ENCODE peak calls at places on chromosomes 4 and X, in five cellular contexts. G is endothelial cell of umbilical vein, O is tibial nerve, F is K562, K is astrocyte of the spinal cord. V is an unnamed sample.
A peak's percentile ranks its signal among the peaks of the same experiment; 100 is the strongest.

GRCh38 chr4:176587920-176588319 is 204.8 kb downstream of the VEGFC start:
- DNase-seq in G (no peak), O (no peak), F (no peak), K (peak; percentile 60), V (no peak)

GRCh38 chr4:122898370-122899150 is 23.8 kb downstream of the NUDT6 start:
- DNase-seq in G (peak; percentile 90), O (no peak), F (no peak), K (peak; percentile 93), V (peak; percentile 77)

GRCh38 chr4:31917334-31917733 is 1197.2 kb downstream of the PCDH7 start:
- DNase-seq in G (no peak), O (no peak), F (no peak), K (no peak), V (no peak)

GRCh38 chr4:109729563-109730293 is at the start of gene PLA2G12A:
- DNase-seq in G (peak; percentile 65), O (peak; percentile 21), F (peak; percentile 93), K (peak; percentile 45), V (peak; percentile 9)

GRCh38 chr4:20408596-20408995 is 156.9 kb downstream of the SLIT2 start:
- DNase-seq in G (no peak), O (no peak), F (no peak), K (peak; percentile 36), V (no peak)

GRCh38 chr4:127849505-127850234 is 31.0 kb upstream of the PLK4 start:
- DNase-seq in G (peak; percentile 37), O (no peak), F (no peak), K (peak; percentile 21), V (no peak)

GRCh38 chr4:119666653-119667091 is 38.1 kb upstream of the PDE5A start:
- DNase-seq in G (no peak), O (no peak), F (no peak), K (no peak), V (no peak)

GRCh38 chr4:91829531-91829930 is 474.2 kb upstream of the GRID2 start:
- DNase-seq in G (no peak), O (no peak), F (no peak), K (peak; percentile 55), V (no peak)

GRCh38 chr4:74100531-74100930 is 1.5 kb upstream of the CXCL2 start:
- DNase-seq in G (no peak), O (no peak), F (no peak), K (no peak), V (no peak)

GRCh38 chr4:141609243-141609642 is 27.1 kb upstream of the IL15 start:
- DNase-seq in G (peak; percentile 10), O (no peak), F (no peak), K (no peak), V (no peak)

GRCh38 chr4:82782626-82783025 is 16.0 kb downstream of the SCD5 start:
- DNase-seq in G (no peak), O (no peak), F (no peak), K (no peak), V (no peak)

GRCh38 chr4:87838207-87838606 is 5.4 kb downstream of the MEPE start:
- DNase-seq in G (no peak), O (no peak), F (peak; percentile 12), K (peak; percentile 8), V (no peak)

GRCh38 chrX:148530464-148531077 is 30.2 kb downstream of the AFF2 start:
- DNase-seq in G (peak; percentile 10), O (no peak), F (no peak), K (peak; percentile 39), V (no peak)

GRCh38 chrX:18886344-18887161 is 97.4 kb downstream of the PHKA2 start:
- DNase-seq in G (peak; percentile 59), O (peak; percentile 44), F (peak; percentile 59), K (peak; percentile 37), V (no peak)

DNA sequence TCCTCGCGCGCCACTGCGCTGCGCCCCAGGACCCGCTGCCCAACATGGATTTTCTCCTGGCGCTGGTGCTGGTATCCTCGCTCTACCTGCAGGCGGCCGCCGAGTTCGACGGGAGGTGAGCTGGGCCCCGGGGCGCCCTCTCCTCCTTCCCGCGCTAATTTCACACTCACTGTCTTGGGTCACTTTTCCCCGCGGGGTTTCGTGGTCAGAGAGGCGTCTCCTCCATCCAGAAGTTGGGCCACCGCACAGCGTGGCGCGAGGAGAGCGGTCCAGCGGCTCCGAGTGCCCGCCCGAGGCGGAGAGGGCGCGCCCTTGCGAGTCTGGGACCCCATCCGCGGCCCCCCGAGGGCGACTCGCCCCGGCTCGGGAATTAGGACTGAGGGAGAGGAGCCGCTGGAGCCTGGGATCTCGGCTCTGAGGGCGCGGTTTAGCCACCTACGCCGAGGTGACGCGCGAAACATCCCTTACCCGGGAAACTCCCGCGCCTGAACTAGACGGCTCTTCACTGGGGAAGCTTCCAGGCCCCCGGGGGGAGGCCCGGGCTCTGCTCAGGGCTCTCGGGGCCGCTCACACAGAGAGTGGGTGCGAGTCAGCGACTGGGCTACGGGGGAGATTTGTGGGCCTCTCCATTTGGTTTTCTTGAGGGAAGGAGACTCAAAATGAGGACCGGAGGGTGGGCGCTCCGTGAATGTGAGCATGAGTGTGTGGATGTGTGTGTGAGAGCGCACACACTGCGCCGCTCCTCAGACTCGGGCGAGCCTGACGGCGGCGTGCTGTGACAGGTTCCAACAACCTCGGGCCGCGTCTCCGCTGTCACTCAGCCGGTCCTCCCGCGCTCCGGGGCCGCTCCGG is 564 bp downstream of the NPNT start:
- DNase-seq in G (no peak), O (no peak), F (no peak), K (peak; percentile 4), V (no peak)
- H3K4me3 ChIP-seq in G (no peak overlapping the region), O (peak overlapping the region; percentile 68), F (no peak overlapping the region), K (peak overlapping the region; percentile 12), V (no peak overlapping the region)

GRCh38 chr4:5137927-5138326 is 86.6 kb downstream of the STK32B start:
- DNase-seq in G (no peak), O (no peak), F (no peak), K (peak; percentile 16), V (no peak)

GRCh38 chr4:5137226-5137625 is 85.9 kb downstream of the STK32B start:
- DNase-seq in G (no peak), O (no peak), F (no peak), K (no peak), V (no peak)

GRCh38 chr4:5133933-5134594 is 82.8 kb downstream of the STK32B start:
- DNase-seq in G (no peak), O (no peak), F (no peak), K (no peak), V (no peak)

GRCh38 chr4:5133201-5133600 is 81.9 kb downstream of the STK32B start:
- DNase-seq in G (peak; percentile 51), O (no peak), F (no peak), K (no peak), V (no peak)

DNA sequence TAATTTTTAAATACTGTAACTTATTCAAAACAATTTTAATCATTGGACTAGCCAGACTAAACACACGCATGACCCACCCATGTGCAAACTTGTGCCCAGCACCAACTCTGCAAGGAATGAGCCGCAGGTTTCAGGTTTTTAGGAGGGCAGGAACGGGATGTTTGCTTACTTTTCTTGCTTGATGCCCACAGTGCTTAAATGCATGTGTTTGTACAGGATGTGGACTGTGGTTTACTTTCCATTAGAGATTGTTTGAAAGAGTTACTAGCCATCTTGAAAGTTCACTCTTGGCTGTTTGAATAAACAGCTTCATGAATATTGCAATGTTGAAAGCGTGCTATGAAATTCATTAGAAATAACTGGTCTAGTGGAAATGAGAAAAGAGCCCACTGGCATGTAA is 83.3 kb downstream of the STK32B start:
- DNase-seq in G (no peak), O (no peak), F (no peak), K (no peak), V (no peak)
- TF ChIP-seq CTCF in G (no peak), O (no peak), F (no peak), K (no peak), V (no peak)

DNA sequence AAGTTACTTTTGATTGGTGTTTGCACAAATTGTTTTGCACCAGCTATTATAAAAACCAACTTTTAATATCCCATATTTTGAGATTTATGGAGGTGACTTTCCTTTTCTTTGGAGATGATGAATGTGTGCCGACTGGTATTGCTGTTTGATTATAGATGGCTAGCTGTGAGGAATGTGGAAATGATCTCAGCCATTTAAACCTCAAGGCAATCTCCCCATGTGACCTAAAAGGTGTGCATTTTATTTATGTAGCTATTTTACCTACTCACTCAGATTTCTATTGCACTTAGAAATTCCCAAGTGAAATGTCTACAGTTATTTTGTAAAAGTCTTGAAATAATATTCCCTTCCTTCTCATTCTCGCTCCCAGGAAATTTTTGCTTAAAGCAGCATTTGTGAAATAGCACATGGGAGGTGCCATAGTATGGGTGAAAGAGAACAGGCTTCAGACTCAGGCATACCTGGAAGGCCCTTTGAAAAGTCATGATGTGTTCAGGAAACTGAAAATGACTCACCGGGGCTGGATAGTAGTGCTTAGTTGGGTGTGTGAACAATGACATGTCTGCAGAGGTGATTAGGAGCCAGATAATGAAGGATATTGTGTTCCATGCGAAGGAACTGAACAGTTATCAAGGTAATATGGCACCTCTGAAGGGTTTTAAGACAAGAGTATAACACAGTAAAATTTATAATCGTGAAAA is 247.6 kb downstream of the CBLL2 start:
- DNase-seq in G (peak; percentile 28), O (no peak), F (no peak), K (no peak), V (no peak)
- H3K4me3 ChIP-seq in G (no peak overlapping the region), O (no peak overlapping the region), F (no peak overlapping the region), K (no peak overlapping the region), V (no peak overlapping the region)

GRCh38 chr4:115851918-115852766 is 738.7 kb upstream of the NDST4 start:
- DNase-seq in G (no peak), O (no peak), F (peak; percentile 4), K (peak; percentile 58), V (no peak)
- TF ChIP-seq CTCF in G (no peak), O (no peak), F (peak; percentile 27), K (peak; percentile 64), V (no peak)

DNA sequence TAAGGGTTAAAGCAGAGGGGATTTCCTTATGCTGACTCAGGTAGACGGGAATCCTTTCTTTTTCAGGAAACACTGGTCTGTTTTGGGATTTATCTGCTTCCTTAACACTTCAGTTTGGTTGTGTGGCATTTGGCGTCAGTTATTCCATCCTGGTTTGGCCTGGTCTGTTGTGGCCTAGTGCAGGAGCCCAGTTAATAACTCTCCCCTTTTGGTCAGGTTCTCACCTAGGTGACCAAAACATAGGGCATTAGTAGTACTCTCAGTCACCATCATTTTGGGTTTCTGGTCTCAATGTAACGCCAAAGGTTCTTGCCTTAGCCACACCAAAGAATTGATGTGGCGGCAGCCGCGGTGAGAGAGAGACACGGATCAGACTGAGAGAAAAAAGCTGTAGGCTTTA is 39.7 kb upstream of the IL9R start:
- DNase-seq in G (no peak), O (no peak), F (no peak), K (no peak), V (no peak)
- H3K4me3 ChIP-seq in G (no peak overlapping the region), O (no peak overlapping the region), F (no peak overlapping the region), K (no peak overlapping the region), V (no peak overlapping the region)

DNA sequence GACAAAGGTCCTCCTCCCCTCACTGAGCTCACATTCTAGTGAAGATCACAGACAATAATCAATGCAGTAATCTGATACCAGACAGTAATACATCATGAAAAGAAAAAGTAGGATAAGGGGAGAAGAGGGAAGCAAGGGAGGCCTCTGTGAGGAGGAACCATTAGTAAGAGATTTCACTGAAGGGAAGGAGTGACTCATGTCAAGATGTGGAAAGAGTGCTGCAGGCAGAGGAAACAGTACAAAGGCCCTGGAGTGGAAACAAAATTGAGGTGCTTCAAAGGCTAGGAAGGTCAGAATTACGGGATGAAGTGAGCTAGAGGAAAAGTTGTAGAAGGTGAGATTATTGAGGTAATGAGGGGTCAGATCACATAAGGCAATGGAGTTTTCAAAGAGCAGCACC is 38.1 kb downstream of the LAMTOR3 start:
- DNase-seq in G (peak; percentile 13), O (no peak), F (no peak), K (no peak), V (peak; percentile 4)
- TF ChIP-seq CTCF in G (no peak), O (no peak), F (no peak), K (no peak), V (no peak)

GRCh38 chrX:153599192-153600031 is 473 bp upstream of the CCNQ start:
- DNase-seq in G (peak; percentile 83), O (peak; percentile 63), F (peak; percentile 96), K (peak; percentile 88), V (peak; percentile 44)
- H3K4me3 ChIP-seq in G (peak overlapping the region; percentile 21), O (peak overlapping the region; percentile 83), F (peak overlapping the region; percentile 63), K (peak overlapping the region; percentile 63), V (peak overlapping the region; percentile 62)